ENCODE peak calls at places on chromosomes 16 and 17, in seven cellular contexts. C is naive thymus-derived CD8-positive, alpha-beta T cell; E is cardiac muscle cell; A is GM20000; Y is amygdala; N is cerebellum; Q is B cell. O is an unnamed sample.
A peak's percentile ranks its signal among the peaks of the same experiment; 100 is the strongest.

GRCh38 chr17:46979023-46979870 is at the start of gene RPRML:
- DNase-seq in C (no peak), E (peak; percentile 35), A (peak; percentile 61), Y (peak; percentile 25), N (peak; percentile 26), Q (peak; percentile 62), O (peak; percentile 42)

GRCh38 chr17:61275395-61275794 is 124.2 kb upstream of the TBX2 start:
- DNase-seq in C (no peak), E (no peak), A (no peak), Y (no peak), N (no peak), Q (no peak), O (no peak)

GRCh38 chr16:29811170-29811895 is 660 bp upstream of the PRRT2 start:
- DNase-seq in C (peak; percentile 49), E (peak; percentile 99), A (peak; percentile 92), Y (peak; percentile 84), N (peak; percentile 95), Q (peak; percentile 73), O (peak; percentile 98)

GRCh38 chr17:67312265-67312664 is 54.1 kb downstream of the PSMD12 start:
- DNase-seq in C (no peak), E (no peak), A (no peak), Y (no peak), N (no peak), Q (no peak), O (no peak)

GRCh38 chr17:58275417-58275816 is 5.3 kb downstream of the MPO start:
- DNase-seq in C (no peak), E (no peak), A (no peak), Y (no peak), N (no peak), Q (no peak), O (no peak)

GRCh38 chr17:19753661-19754463 is 5.8 kb upstream of the ALDH3A1 start:
- DNase-seq in C (no peak), E (no peak), A (no peak), Y (peak; percentile 19), N (peak; percentile 64), Q (no peak), O (peak; percentile 86)

GRCh38 chr16:67117716-67118115 is 8.0 kb downstream of the PHAF1 start:
- DNase-seq in C (no peak), E (no peak), A (no peak), Y (no peak), N (no peak), Q (no peak), O (no peak)

GRCh38 chr16:31420037-31420436 is 8.1 kb downstream of the COX6A2 start:
- DNase-seq in C (no peak), E (no peak), A (no peak), Y (no peak), N (no peak), Q (no peak), O (no peak)

GRCh38 chr16:414395-415169 is 10.9 kb upstream of the RAB11FIP3 start:
- DNase-seq in C (no peak), E (no peak), A (no peak), Y (no peak), N (no peak), Q (no peak), O (no peak)

GRCh38 chr16:25063865-25064264 is 47.7 kb upstream of the LCMT1 start:
- DNase-seq in C (no peak), E (peak; percentile 57), A (no peak), Y (no peak), N (no peak), Q (no peak), O (no peak)

GRCh38 chr16:56983211-56983751 is 6.1 kb upstream of the NLRC5 start:
- DNase-seq in C (no peak), E (no peak), A (no peak), Y (no peak), N (no peak), Q (no peak), O (no peak)

GRCh38 chr17:47267354-47267828 is 13.8 kb downstream of the ITGB3 start:
- DNase-seq in C (no peak), E (peak; percentile 72), A (no peak), Y (no peak), N (no peak), Q (no peak), O (peak; percentile 68)

GRCh38 chr17:77645441-77646430 is 312.8 kb upstream of the TNRC6C start:
- DNase-seq in C (peak; percentile 56), E (peak; percentile 60), A (no peak), Y (no peak), N (no peak), Q (no peak), O (peak; percentile 83)

GRCh38 chr16:13083687-13084086 is 182.3 kb downstream of the SHISA9 start:
- DNase-seq in C (no peak), E (no peak), A (no peak), Y (no peak), N (no peak), Q (no peak), O (no peak)

GRCh38 chr16:49022351-49022963 is 259.2 kb downstream of the CBLN1 start:
- DNase-seq in C (no peak), E (no peak), A (no peak), Y (no peak), N (peak; percentile 68), Q (no peak), O (no peak)

GRCh38 chr16:23728112-23728477 is 15.1 kb upstream of the ERN2 start:
- DNase-seq in C (no peak), E (no peak), A (no peak), Y (no peak), N (no peak), Q (no peak), O (no peak)

GRCh38 chr16:68751160-68751559 is 14.1 kb downstream of the CDH1 start:
- DNase-seq in C (no peak), E (no peak), A (no peak), Y (no peak), N (no peak), Q (no peak), O (no peak)

GRCh38 chr16:4936991-4937781 is at the start of gene PPL:
- DNase-seq in C (no peak), E (no peak), A (peak; percentile 86), Y (no peak), N (peak; percentile 74), Q (peak; percentile 23), O (no peak)

GRCh38 chr17:72173475-72174116 is 52.8 kb downstream of the SOX9 start:
- DNase-seq in C (no peak), E (no peak), A (no peak), Y (no peak), N (peak; percentile 39), Q (no peak), O (no peak)

GRCh38 chr17:47621293-47622178 is 28.2 kb upstream of the KPNB1 start:
- DNase-seq in C (no peak), E (peak; percentile 93), A (no peak), Y (peak; percentile 37), N (peak; percentile 39), Q (no peak), O (peak; percentile 89)

GRCh38 chr16:31108794-31109558 is 790 bp downstream of the BCKDK start:
- DNase-seq in C (no peak), E (no peak), A (no peak), Y (no peak), N (no peak), Q (no peak), O (no peak)